ENCODE peak calls at places on chromosomes 12 and 14, in five cellular contexts. I is K562, Z is A549, T is HepG2, J is H1. X is an unnamed sample.
A peak's percentile ranks its signal among the peaks of the same experiment; 100 is the strongest.

GRCh38 chr14:88036422-88036821 is 31.5 kb downstream of the GPR65 start:
- DNase-seq in I (no peak), T (no peak), J (no peak), Z (no peak), X (no peak)

GRCh38 chr14:58752782-58753181 is 115.0 kb downstream of the DACT1 start:
- DNase-seq in J (no peak), I (no peak), Z (peak; percentile 44), T (peak; percentile 18), X (no peak)

GRCh38 chr12:91404362-91404899 is 221.8 kb upstream of the DCN start:
- DNase-seq in Z (no peak), I (no peak), J (no peak), T (no peak), X (no peak)

GRCh38 chr14:92726135-92726932 is 22.1 kb downstream of the LGMN start:
- DNase-seq in T (no peak), I (peak; percentile 48), Z (peak; percentile 93), J (no peak), X (no peak)

GRCh38 chr12:119176267-119177055 is 2.3 kb upstream of the HSPB8 start:
- DNase-seq in T (peak; percentile 15), J (no peak), I (no peak), Z (peak; percentile 78), X (peak; percentile 26)

GRCh38 chr14:91257328-91258020 is 13.0 kb upstream of the GPR68 start:
- DNase-seq in Z (peak; percentile 10), I (peak; percentile 21), J (no peak), T (no peak), X (no peak)

GRCh38 chr14:83163016-83163415 is 1629.4 kb upstream of the SEL1L start:
- DNase-seq in I (no peak), T (no peak), J (no peak), Z (no peak), X (no peak)

GRCh38 chr14:48842785-48843184 is 743.4 kb downstream of the RPS29 start:
- DNase-seq in T (no peak), Z (no peak), I (no peak), J (no peak), X (no peak)

GRCh38 chr12:29730481-29730880 is 53.3 kb downstream of the TMTC1 start:
- DNase-seq in J (no peak), Z (no peak), I (no peak), T (no peak), X (no peak)

GRCh38 chr14:30214456-30215090 is 286.9 kb upstream of the PRKD1 start:
- DNase-seq in T (peak; percentile 75), Z (peak; percentile 62), I (peak; percentile 46), J (no peak), X (no peak)

GRCh38 chr12:15256760-15257159 is 35.5 kb upstream of the RERG start:
- DNase-seq in I (no peak), J (no peak), Z (no peak), T (no peak), X (no peak)

GRCh38 chr14:65361920-65362319 is 50.6 kb upstream of the FUT8 start:
- DNase-seq in J (no peak), Z (no peak), T (no peak), I (no peak), X (no peak)
- TF ChIP-seq JUN in J (no peak), Z (no peak), T (no peak), I (no peak), X (no peak)

DNA sequence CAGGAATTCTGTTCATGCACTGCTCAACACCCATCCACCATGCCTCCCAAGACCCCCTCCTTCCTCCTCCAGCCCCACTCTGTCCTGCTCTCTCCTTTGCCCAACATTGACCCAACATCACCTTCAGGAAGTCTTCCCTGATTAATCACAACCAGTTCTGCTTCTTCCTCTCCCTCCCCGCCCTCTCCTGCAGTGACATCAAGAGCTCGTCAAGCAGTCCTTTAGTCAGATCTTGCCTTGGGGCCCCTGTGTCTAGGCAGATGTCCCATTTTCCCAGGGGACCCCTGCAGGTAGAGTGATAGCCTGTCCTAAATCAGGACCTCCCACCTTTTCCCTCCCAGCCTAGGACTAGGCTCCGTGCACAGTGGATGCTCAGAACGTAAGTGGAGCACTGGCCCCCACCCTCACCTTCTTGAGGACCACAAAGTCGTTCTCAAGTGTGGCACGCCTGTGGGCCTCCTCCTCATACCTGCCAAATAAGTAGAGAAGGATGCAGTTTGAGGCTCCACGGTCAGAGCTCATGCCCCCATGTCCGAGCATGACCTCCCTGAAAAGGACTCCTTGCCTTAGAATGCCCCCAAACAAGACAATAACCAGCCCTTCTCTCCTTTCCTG is 2.3 kb downstream of the KRT78 start:
- DNase-seq in J (no peak), Z (no peak), I (no peak), T (no peak), X (no peak)
- TF ChIP-seq USF2 in J (no peak), Z (no peak), I (no peak), T (no peak), X (no peak)

GRCh38 chr14:35556548-35556947 is 22.6 kb downstream of the INSM2 start:
- DNase-seq in Z (no peak), T (no peak), I (no peak), J (no peak), X (no peak)

GRCh38 chr14:35549551-35549950 is 15.6 kb downstream of the INSM2 start:
- DNase-seq in Z (no peak), I (no peak), J (no peak), T (no peak), X (no peak)

GRCh38 chr14:35558680-35559079 is 24.7 kb downstream of the INSM2 start:
- DNase-seq in Z (no peak), I (no peak), T (no peak), J (no peak), X (no peak)

GRCh38 chr14:35557221-35557747 is 23.3 kb downstream of the INSM2 start:
- DNase-seq in J (no peak), T (no peak), Z (no peak), I (no peak), X (no peak)

DNA sequence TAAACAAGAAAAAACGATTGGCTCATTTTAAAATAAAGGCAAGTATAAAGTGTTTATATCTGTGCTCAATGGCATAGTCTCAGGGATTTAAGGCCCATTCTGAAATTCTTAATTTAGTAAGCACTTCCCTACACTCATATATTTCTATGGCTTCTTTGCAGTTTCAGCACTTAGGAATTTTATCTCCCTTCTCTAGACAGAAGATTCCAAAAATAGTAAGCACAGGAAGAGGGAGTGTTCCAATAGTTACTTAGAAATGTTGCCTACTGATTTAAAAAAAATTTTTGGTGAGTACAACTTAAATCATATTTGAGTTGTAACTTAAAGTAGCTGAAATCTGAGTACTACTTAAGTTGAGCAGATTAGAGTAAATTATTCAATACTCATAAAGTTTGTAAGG is 19.8 kb downstream of the INSM2 start:
- DNase-seq in T (no peak), J (no peak), Z (no peak), I (no peak), X (no peak)
- TF ChIP-seq JUN in T (no peak), J (no peak), Z (no peak), I (no peak), X (no peak)

DNA sequence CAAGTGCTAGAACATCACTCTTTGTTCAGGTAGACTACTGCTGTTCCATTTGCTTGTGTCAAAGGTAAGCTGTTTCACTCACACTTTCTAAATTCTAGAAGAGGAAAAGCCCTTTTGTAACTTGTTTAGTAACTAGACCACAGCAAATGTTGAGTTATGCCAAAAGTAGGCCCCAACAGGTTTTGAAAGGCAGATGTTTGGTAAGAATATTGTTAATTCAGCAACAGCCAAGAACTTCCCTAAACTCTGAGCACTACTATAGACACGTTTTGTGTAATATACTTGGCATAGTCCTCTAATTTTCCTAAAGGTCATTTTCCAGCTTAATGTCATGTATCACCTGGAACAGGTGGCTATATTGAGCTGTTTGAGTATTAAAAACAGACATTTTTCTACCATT is 79.0 kb downstream of the DCAF5 start:
- DNase-seq in J (no peak), I (no peak), T (no peak), Z (no peak), X (no peak)
- TF ChIP-seq USF2 in J (no peak), I (no peak), T (no peak), Z (no peak), X (no peak)

GRCh38 chr12:107607464-107608392 is 77.9 kb upstream of the PWP1 start:
- DNase-seq in J (peak; percentile 76), I (peak; percentile 81), T (peak; percentile 64), Z (peak; percentile 83), X (peak; percentile 93)

GRCh38 chr12:107612508-107612907 is 73.1 kb upstream of the PWP1 start:
- DNase-seq in J (no peak), T (no peak), I (no peak), Z (no peak), X (no peak)

GRCh38 chr12:107605293-107605692 is 80.3 kb upstream of the PWP1 start:
- DNase-seq in Z (no peak), I (no peak), J (no peak), T (no peak), X (no peak)

DNA sequence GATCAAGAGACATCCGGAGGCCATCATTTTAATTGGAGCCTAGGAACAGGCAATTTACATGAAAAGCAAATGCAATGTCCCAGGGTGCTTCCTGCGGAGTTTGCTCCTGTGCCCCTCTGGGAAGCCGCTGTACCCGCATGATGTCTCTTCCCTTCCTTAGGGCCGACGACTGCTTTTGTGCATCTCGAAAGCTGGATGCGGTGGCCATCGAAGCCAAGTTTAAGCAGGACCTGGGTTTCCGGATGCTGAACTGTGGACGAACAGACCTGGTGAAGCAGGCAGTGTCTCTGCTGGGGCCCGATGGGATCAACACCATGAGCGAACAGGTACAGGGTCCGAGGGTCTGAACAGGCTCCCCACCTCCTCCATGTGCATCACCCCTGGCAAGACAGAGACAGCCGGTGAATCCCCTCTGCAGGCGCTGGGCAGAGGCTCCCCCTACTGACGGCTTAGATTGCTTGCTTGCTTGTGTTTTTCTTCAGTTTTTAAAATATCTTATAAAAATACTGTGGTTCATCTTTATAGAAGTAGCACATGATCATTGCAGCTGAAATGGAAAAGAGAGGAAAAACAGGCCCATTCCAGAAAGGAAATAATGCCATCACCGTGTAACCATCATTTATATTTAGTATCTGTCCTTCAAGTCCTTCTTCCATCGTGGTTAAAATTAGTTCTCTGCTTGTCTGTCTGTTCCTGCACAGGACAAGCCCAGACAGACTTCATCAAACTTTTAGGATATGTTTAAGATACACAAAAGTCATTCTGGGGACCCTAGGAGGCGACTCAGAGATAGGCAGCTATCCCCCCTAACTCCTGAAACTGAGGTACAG is 75.4 kb upstream of the PWP1 start:
- DNase-seq in T (peak; percentile 12), J (peak; percentile 62), Z (peak; percentile 53), I (peak; percentile 43), X (peak; percentile 74)
- TF ChIP-seq JUN in T (no peak), J (no peak), Z (no peak), I (no peak), X (no peak)

DNA sequence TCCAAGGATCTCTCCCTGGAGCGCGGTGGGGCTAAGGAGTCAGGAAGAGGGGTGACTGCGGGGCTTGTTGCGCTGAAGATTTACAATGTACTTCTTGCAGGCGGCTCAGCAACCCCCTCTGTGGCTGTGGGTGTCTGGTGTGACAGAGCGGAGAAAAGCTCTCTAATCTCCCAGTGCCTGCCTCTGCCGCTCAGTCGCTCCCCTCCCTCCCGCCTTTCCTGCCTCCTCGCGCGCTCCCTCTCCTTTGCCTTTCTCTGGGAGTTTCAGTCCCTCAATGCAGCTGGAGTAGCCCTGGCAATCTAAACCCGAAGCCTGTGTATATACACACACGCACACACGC is 799 bp upstream of the TRHDE start:
- DNase-seq in I (no peak), Z (no peak), T (no peak), J (no peak), X (peak; percentile 63)
- TF ChIP-seq USF2 in I (no peak), Z (no peak), T (no peak), J (no peak), X (no peak)

DNA sequence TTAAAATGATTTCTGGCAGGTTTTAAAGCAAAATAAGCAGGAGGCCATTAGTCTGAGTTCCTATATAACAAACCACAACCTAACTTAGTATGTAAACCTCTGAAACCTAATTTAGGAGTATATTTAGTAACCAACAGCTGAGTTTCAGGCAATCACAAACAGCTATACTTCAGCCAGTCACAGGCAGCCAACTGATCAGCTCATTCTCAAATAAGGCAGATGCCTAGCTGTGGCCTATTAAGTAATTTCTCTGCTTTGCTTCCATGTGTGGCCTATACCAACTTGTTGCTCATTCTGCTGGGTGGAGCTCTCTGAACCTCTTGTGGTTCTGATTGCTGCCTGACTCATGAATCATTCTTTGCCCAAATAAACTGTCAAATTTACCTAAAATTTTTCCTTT is 408.9 kb upstream of the FBXO33 start:
- DNase-seq in Z (no peak), T (no peak), I (no peak), J (no peak), X (no peak)
- TF ChIP-seq JUN in Z (no peak), T (no peak), I (no peak), J (no peak), X (no peak)